ENCODE peak calls at places on chromosomes 12 and 14, in eight cellular contexts. Q is caudate nucleus, C is pancreas, G is Peyer's patch, D is kidney, S is H9, P is ovary, U is SJCRH30. X is an unnamed sample.

GRCh38 chr14:99155173-99155777 is 116.7 kb downstream of the BCL11B start:
- DNase-seq in Q (no peak), C (no peak), G (no peak), D (no peak), S (no peak), P (peak), U (no peak), X (peak)

GRCh38 chr12:22407397-22407796 is 72.9 kb upstream of the ST8SIA1 start:
- DNase-seq in Q (no peak), C (no peak), G (no peak), D (no peak), S (no peak), P (no peak), U (no peak), X (no peak)

GRCh38 chr12:14946856-14947255 is 8.5 kb upstream of the ERP27 start:
- DNase-seq in Q (no peak), C (no peak), G (no peak), D (no peak), S (no peak), P (no peak), U (no peak), X (no peak)

GRCh38 chr12:66304296-66304915 is 2.1 kb downstream of the HELB start:
- DNase-seq in Q (no peak), C (no peak), G (no peak), D (no peak), S (no peak), P (no peak), U (peak), X (no peak)

GRCh38 chr14:90842726-90843125 is 26.5 kb upstream of the TTC7B start:
- DNase-seq in Q (no peak), C (no peak), G (no peak), D (peak), S (no peak), P (no peak), U (no peak), X (no peak)

GRCh38 chr14:64423987-64424386 is 35.8 kb downstream of the MTHFD1 start:
- DNase-seq in Q (peak), C (no peak), G (no peak), D (no peak), S (no peak), P (no peak), U (no peak), X (no peak)

GRCh38 chr12:123900898-123901376 is 71.7 kb downstream of the CCDC92 start:
- DNase-seq in Q (no peak), C (no peak), G (no peak), D (no peak), S (peak), P (no peak), U (peak), X (no peak)

GRCh38 chr12:101654442-101654841 is 43.0 kb upstream of the CHPT1 start:
- DNase-seq in Q (no peak), C (no peak), G (no peak), D (no peak), S (no peak), P (no peak), U (no peak), X (no peak)

GRCh38 chr14:84340938-84341337 is 1189.0 kb upstream of the FLRT2 start:
- DNase-seq in Q (no peak), C (no peak), G (no peak), D (no peak), S (no peak), P (no peak), U (no peak), X (no peak)

GRCh38 chr14:37824936-37825698 is 229.7 kb downstream of the TTC6 start:
- DNase-seq in Q (no peak), C (no peak), G (no peak), D (no peak), S (no peak), P (no peak), U (no peak), X (no peak)

GRCh38 chr12:132806857-132807256 is 21.8 kb downstream of the GOLGA3 start:
- DNase-seq in Q (peak), C (peak), G (no peak), D (no peak), S (no peak), P (no peak), U (no peak), X (no peak)

GRCh38 chr12:57754411-57755193 is at the start of gene MARCHF9:
- DNase-seq in Q (peak), C (no peak), G (peak), D (peak), S (peak), P (peak), U (peak), X (no peak)

GRCh38 chr12:2236501-2237294 is 183.9 kb downstream of the CACNA1C start:
- DNase-seq in Q (no peak), C (no peak), G (no peak), D (no peak), S (no peak), P (no peak), U (no peak), X (no peak)

GRCh38 chr14:70808402-70809237 is 693 bp downstream of the MAP3K9 start:
- DNase-seq in Q (peak), C (peak), G (peak), D (peak), S (peak), P (peak), U (peak), X (no peak)

GRCh38 chr12:128644664-128645296 is 179.0 kb downstream of the SLC15A4 start:
- DNase-seq in Q (peak), C (no peak), G (peak), D (no peak), S (peak), P (no peak), U (peak), X (no peak)

GRCh38 chr14:74302160-74302628 is 540 bp downstream of the ABCD4 start:
- DNase-seq in Q (no peak), C (no peak), G (no peak), D (no peak), S (no peak), P (no peak), U (peak), X (no peak)

GRCh38 chr14:96748371-96748770 is 48.8 kb upstream of the VRK1 start:
- DNase-seq in Q (no peak), C (no peak), G (no peak), D (no peak), S (no peak), P (no peak), U (peak), X (no peak)

GRCh38 chr12:88904705-88905104 is 324.4 kb upstream of the KITLG start:
- DNase-seq in Q (no peak), C (no peak), G (no peak), D (no peak), S (no peak), P (no peak), U (no peak), X (no peak)

GRCh38 chr12:118979763-118980406 is 1.5 kb upstream of the SRRM4 start:
- DNase-seq in Q (peak), C (peak), G (no peak), D (peak), S (peak), P (no peak), U (peak), X (no peak)

GRCh38 chr12:111101003-111101402 is 180.6 kb upstream of the MYL2 start:
- DNase-seq in Q (no peak), C (no peak), G (no peak), D (no peak), S (no peak), P (no peak), U (no peak), X (no peak)

GRCh38 chr14:24335461-24336146 is 733 bp upstream of the ADCY4 start:
- DNase-seq in Q (no peak), C (no peak), G (no peak), D (no peak), S (no peak), P (no peak), U (no peak), X (no peak)

GRCh38 chr12:75888398-75888797 is 143.2 kb downstream of the PHLDA1 start:
- DNase-seq in Q (no peak), C (no peak), G (no peak), D (no peak), S (no peak), P (no peak), U (no peak), X (no peak)

GRCh38 chr12:24979286-24979685 is 30.4 kb upstream of the BCAT1 start:
- DNase-seq in Q (no peak), C (no peak), G (no peak), D (no peak), S (no peak), P (no peak), U (no peak), X (peak)

GRCh38 chr14:57346741-57347140 is 43.6 kb upstream of the NAA30 start:
- DNase-seq in Q (no peak), C (no peak), G (no peak), D (no peak), S (no peak), P (no peak), U (peak), X (no peak)

GRCh38 chr12:13208533-13209278 is 12.2 kb downstream of the EMP1 start:
- DNase-seq in Q (no peak), C (no peak), G (no peak), D (no peak), S (peak), P (no peak), U (peak), X (no peak)

GRCh38 chr12:27779416-27779815 is 617 bp upstream of the KLHL42 start:
- DNase-seq in Q (peak), C (no peak), G (no peak), D (peak), S (peak), P (peak), U (peak), X (peak)

GRCh38 chr12:94545937-94546771 is 86.5 kb upstream of the CEP83 start:
- DNase-seq in Q (peak), C (no peak), G (peak), D (no peak), S (peak), P (peak), U (peak), X (no peak)

GRCh38 chr12:130611026-130611905 is 104.8 kb downstream of the RIMBP2 start:
- DNase-seq in Q (no peak), C (no peak), G (no peak), D (no peak), S (no peak), P (no peak), U (no peak), X (no peak)

GRCh38 chr14:64762044-64763034 is 58.1 kb downstream of the PLEKHG3 start:
- DNase-seq in Q (peak), C (peak), G (peak), D (peak), S (no peak), P (peak), U (peak), X (peak)

GRCh38 chr12:92007787-92008186 is 137.9 kb downstream of the BTG1 start:
- DNase-seq in Q (no peak), C (no peak), G (no peak), D (no peak), S (peak), P (no peak), U (no peak), X (no peak)

GRCh38 chr12:60845696-60846095 is 1249.9 kb downstream of the SLC16A7 start:
- DNase-seq in Q (no peak), C (no peak), G (no peak), D (no peak), S (no peak), P (no peak), U (no peak), X (no peak)

GRCh38 chr12:6383572-6384498 is at the start of gene LTBR:
- DNase-seq in Q (peak), C (peak), G (peak), D (peak), S (peak), P (peak), U (peak), X (peak)
- H3K27ac ChIP-seq in Q (peak), C (peak), G (peak), D (peak), S (no peak), P (peak), U (peak), X (peak)

GRCh38 chr12:63353559-63353958 is 202.6 kb upstream of the AVPR1A start:
- DNase-seq in Q (no peak), C (no peak), G (no peak), D (no peak), S (no peak), P (no peak), U (peak), X (no peak)

GRCh38 chr12:63354919-63355318 is 203.9 kb upstream of the AVPR1A start:
- DNase-seq in Q (no peak), C (no peak), G (no peak), D (no peak), S (no peak), P (no peak), U (no peak), X (no peak)

GRCh38 chr12:63348544-63348943 is 197.5 kb upstream of the AVPR1A start:
- DNase-seq in Q (no peak), C (no peak), G (no peak), D (no peak), S (no peak), P (no peak), U (no peak), X (no peak)

GRCh38 chr12:63351370-63351769 is 200.4 kb upstream of the AVPR1A start:
- DNase-seq in Q (no peak), C (no peak), G (no peak), D (no peak), S (no peak), P (no peak), U (no peak), X (no peak)
- H3K27ac ChIP-seq in Q (no peak), C (no peak), G (no peak), D (no peak), S (no peak), P (no peak), U (no peak), X (no peak)

DNA sequence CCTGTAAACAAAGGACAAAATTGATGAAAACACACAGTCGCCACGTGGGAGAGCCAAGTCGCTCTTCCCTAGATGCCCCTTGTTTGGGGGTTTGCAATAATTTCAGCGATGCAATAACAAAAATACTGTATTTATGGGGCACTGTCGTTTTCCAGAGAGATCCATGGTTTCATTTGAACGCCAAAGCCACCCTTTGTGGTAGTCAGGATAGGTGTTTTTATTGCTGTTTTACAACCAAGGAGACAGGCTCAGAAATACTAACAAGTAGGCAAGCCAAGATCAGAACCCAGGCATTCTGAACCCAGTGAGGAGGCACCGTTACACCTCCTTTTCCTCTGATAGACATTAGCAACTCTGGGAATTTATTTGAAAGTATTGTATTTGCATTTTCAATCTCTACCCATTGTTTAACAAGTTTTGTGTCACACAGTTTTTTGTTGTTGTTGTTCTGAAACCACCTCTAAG is 827 bp upstream of the BTBD7 start:
- DNase-seq in Q (no peak), C (no peak), G (no peak), D (no peak), S (no peak), P (no peak), U (no peak), X (no peak)
- H3K27ac ChIP-seq in Q (peak), C (peak), G (peak), D (peak), S (no peak), P (no peak), U (peak), X (peak)

DNA sequence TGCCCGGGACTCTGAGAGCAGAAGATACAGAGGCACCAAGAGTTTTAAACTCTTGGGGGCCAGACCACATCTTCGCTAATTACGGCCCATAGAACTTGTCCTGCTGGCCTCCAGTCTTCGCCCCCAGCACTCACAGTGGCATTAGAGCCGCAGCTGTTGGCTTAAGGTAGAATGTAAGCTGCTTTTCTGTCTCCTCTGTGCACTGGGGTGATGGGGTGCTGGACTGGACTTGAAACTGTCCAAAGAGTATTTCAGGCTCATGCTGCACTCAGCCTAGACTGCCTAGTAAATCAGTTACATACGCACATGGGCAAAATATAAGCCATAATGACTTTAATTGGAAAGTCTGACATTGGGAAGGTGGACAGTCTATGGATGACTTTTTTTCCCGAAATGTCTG is 29.0 kb downstream of the YY1 start:
- DNase-seq in Q (no peak), C (no peak), G (no peak), D (no peak), S (no peak), P (no peak), U (no peak), X (no peak)
- H3K27ac ChIP-seq in Q (no peak), C (no peak), G (no peak), D (peak), S (no peak), P (no peak), U (no peak), X (no peak)

GRCh38 chr12:116633515-116633914 is 74.3 kb downstream of the MAP1LC3B2 start:
- DNase-seq in Q (no peak), C (no peak), G (no peak), D (no peak), S (no peak), P (no peak), U (no peak), X (no peak)

GRCh38 chr12:116638376-116638775 is 79.2 kb downstream of the MAP1LC3B2 start:
- DNase-seq in Q (no peak), C (no peak), G (no peak), D (no peak), S (no peak), P (no peak), U (no peak), X (no peak)

GRCh38 chr12:116637589-116638165 is 78.5 kb downstream of the MAP1LC3B2 start:
- DNase-seq in Q (no peak), C (no peak), G (no peak), D (no peak), S (no peak), P (no peak), U (no peak), X (no peak)

GRCh38 chr12:116636636-116637519 is 77.7 kb downstream of the MAP1LC3B2 start:
- DNase-seq in Q (no peak), C (no peak), G (no peak), D (no peak), S (no peak), P (no peak), U (no peak), X (no peak)

DNA sequence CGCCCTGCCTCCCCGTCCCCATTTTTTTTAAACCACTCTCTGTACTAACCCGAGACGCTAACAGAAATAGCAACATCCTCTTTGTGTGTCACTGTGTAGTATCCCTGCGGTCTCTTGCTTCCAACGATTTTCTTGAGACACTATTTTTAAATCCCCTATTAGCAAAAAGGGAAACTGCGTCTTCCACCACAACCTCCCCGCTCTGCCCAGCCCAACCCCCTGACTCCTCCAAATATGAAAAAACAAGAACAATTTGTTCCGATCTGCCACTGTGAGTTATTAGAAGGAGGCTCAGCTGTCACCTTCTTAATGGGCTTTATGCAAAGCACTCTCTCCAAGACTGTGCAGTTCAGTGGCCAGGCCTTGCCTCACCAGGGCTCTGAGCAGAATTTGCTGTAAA is 76.3 kb downstream of the MAP1LC3B2 start:
- DNase-seq in Q (no peak), C (no peak), G (no peak), D (no peak), S (no peak), P (no peak), U (no peak), X (no peak)
- H3K27ac ChIP-seq in Q (no peak), C (no peak), G (no peak), D (no peak), S (no peak), P (no peak), U (no peak), X (no peak)

GRCh38 chr14:32367501-32367900 is 38.4 kb downstream of the AKAP6 start:
- DNase-seq in Q (no peak), C (no peak), G (no peak), D (no peak), S (no peak), P (no peak), U (peak), X (no peak)

GRCh38 chr14:32372154-32372553 is 43.1 kb downstream of the AKAP6 start:
- DNase-seq in Q (no peak), C (no peak), G (no peak), D (no peak), S (no peak), P (no peak), U (no peak), X (no peak)

GRCh38 chr14:32368107-32368506 is 39.0 kb downstream of the AKAP6 start:
- DNase-seq in Q (no peak), C (no peak), G (no peak), D (no peak), S (no peak), P (no peak), U (no peak), X (no peak)

GRCh38 chr14:32374155-32374554 is 45.1 kb downstream of the AKAP6 start:
- DNase-seq in Q (no peak), C (no peak), G (no peak), D (no peak), S (no peak), P (no peak), U (no peak), X (no peak)

DNA sequence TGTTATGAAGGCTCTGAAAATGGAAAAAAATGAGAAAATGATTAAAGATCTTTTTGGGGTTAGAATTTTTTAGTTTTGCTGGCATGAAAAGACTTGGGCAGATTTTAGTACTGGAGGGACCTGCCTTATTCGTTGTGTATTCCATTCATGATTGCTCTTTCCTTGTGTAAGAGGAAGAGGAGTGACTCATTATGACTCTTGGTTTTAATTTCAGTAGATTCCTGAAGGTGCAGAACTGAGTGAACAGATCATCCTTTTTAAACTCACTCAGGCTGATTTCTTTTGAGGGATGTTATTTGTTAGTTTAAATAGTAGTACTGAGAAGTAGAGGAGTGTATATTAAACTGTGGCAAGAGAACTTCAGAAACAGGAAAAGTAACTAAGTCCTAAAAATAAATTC is 41.6 kb downstream of the AKAP6 start:
- DNase-seq in Q (no peak), C (no peak), G (no peak), D (no peak), S (no peak), P (no peak), U (no peak), X (no peak)
- H3K27ac ChIP-seq in Q (peak), C (no peak), G (no peak), D (no peak), S (no peak), P (no peak), U (no peak), X (no peak)

X was measured in tibial nerve.